ENCODE peak calls at places on chromosomes 1 and 21, in six cellular contexts. N, O, C, B, Q and J are unnamed samples.

GRCh38 chr21:27571706-27572105 is 604.8 kb upstream of the ADAMTS5 start:
- DNase-seq in B (peak; percentile 67), N (peak; percentile 24), O (no peak), Q (no peak), C (no peak), J (peak; percentile 95)

GRCh38 chr1:3618576-3618903 is 6.3 kb upstream of the TPRG1L start:
- DNase-seq in N (no peak), C (no peak), Q (no peak), O (no peak), B (no peak), J (no peak)

GRCh38 chr1:54845772-54846171 is 41.2 kb downstream of the DHCR24 start:
- DNase-seq in C (no peak), Q (no peak), B (no peak), O (no peak), N (no peak), J (no peak)

GRCh38 chr1:43008425-43009108 is 49.9 kb upstream of the SLC2A1 start:
- DNase-seq in O (no peak), N (no peak), C (no peak), B (no peak), Q (peak; percentile 97), J (no peak)

GRCh38 chr1:196128835-196129234 is 479.4 kb downstream of the KCNT2 start:
- DNase-seq in Q (no peak), B (no peak), N (no peak), O (no peak), C (no peak), J (no peak)

GRCh38 chr1:170131984-170132383 is 13.8 kb upstream of the NTMT2 start:
- DNase-seq in Q (no peak), O (no peak), N (no peak), C (no peak), B (no peak), J (no peak)

GRCh38 chr1:96524100-96524499 is 197.5 kb upstream of the PTBP2 start:
- DNase-seq in B (no peak), N (peak; percentile 14), C (no peak), O (no peak), Q (no peak), J (no peak)

GRCh38 chr1:12426030-12426429 is 192.0 kb downstream of the DHRS3 start:
- DNase-seq in O (peak; percentile 70), C (no peak), N (no peak), Q (no peak), B (no peak), J (peak; percentile 40)

GRCh38 chr1:183871142-183871541 is 66.2 kb downstream of the RGL1 start:
- DNase-seq in O (peak; percentile 75), B (peak; percentile 60), Q (peak; percentile 20), N (peak; percentile 84), C (peak; percentile 51), J (peak; percentile 60)

GRCh38 chr1:31932491-31933316 is 5.5 kb downstream of the PTP4A2 start:
- DNase-seq in B (no peak), C (no peak), O (no peak), Q (peak; percentile 12), N (no peak), J (no peak)
- H3K4me3 ChIP-seq in B (no peak overlapping the region), C (no peak overlapping the region), O (no peak overlapping the region), Q (no peak overlapping the region), N (no peak overlapping the region), J (no peak overlapping the region)

GRCh38 chr21:35932232-35932911 is 128.0 kb downstream of the SETD4 start:
- DNase-seq in N (peak; percentile 91), Q (no peak), O (peak; percentile 92), C (peak; percentile 59), B (peak; percentile 97), J (peak; percentile 81)

GRCh38 chr21:35933466-35933865 is 126.9 kb downstream of the SETD4 start:
- DNase-seq in B (peak; percentile 96), C (peak; percentile 32), N (peak; percentile 83), O (peak; percentile 89), Q (peak; percentile 17), J (peak; percentile 95)
- TF ChIP-seq CTCF in B (peak; percentile 45), C (peak; percentile 49), N (peak; percentile 43), O (peak; percentile 45), Q (peak; percentile 41), J (peak; percentile 62)

GRCh38 chr1:39163469-39163868 is 41.0 kb upstream of the MACF1 start:
- DNase-seq in N (no peak), Q (no peak), O (no peak), C (no peak), B (no peak), J (no peak)

GRCh38 chr1:39160703-39161102 is 43.8 kb upstream of the MACF1 start:
- DNase-seq in Q (no peak), N (peak; percentile 49), B (no peak), O (peak; percentile 37), C (no peak), J (peak; percentile 29)

GRCh38 chr1:39158330-39159086 is 46.0 kb upstream of the MACF1 start:
- DNase-seq in B (no peak), C (peak; percentile 69), Q (peak; percentile 79), N (peak; percentile 62), O (no peak), J (no peak)

GRCh38 chr1:39157304-39157703 is 47.2 kb upstream of the MACF1 start:
- DNase-seq in C (no peak), O (no peak), N (no peak), B (no peak), Q (no peak), J (no peak)

GRCh38 chr1:39159224-39160036 is 45.1 kb upstream of the MACF1 start:
- DNase-seq in C (peak; percentile 49), Q (peak; percentile 51), B (no peak), N (peak; percentile 46), O (peak; percentile 77), J (peak; percentile 79)
- H3K4me3 ChIP-seq in C (peak overlapping the region; percentile 4), Q (peak overlapping the region; percentile 47), B (no peak overlapping the region), N (no peak overlapping the region), O (no peak overlapping the region), J (no peak overlapping the region)

DNA sequence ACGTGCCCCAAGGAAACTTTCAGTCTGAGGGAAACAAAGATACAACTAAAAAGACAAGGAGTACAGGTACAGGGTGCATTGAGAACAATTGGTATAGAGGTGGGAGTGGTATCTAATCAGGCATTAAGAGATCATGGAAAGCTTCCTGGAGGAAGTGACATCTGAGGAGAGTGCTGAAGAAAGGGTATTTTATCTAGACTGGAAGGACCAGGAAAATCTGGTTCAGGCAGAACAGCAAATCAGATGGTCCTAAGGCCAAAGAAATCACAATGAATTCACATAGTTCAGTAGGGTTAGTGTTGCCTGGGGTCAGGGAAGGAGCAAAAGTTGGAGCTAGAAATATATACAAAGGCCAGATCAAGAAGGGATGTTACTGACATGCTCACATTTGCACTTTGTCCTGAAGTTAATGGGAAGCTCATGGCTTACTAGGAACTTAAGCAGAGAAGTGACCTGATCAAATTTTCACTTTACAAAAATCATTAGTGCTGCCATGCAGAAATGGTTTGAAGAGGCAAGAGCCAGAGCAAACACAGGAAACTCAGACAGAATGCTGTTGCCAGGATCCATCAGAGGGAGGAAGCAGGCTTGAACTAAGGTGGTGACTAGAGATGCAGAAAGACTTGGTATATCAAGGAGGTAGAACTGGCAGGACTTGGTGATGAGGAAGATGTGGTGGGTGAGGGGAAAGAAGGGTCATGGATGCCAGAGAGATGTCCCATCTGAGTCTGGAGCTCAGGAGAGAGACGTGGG is 14.5 kb upstream of the CTTNBP2NL start:
- DNase-seq in Q (no peak), O (no peak), B (no peak), N (no peak), C (no peak), J (no peak)
- TF ChIP-seq CTCF in Q (no peak), O (no peak), B (no peak), N (no peak), C (no peak), J (no peak)

GRCh38 chr1:25544243-25544764 is 898 bp downstream of the LDLRAP1 start:
- DNase-seq in B (no peak), O (no peak), Q (no peak), C (no peak), N (no peak), J (no peak)

GRCh38 chr1:25543425-25544242 is at the start of gene LDLRAP1:
- DNase-seq in Q (peak; percentile 90), O (peak; percentile 68), C (peak; percentile 22), N (peak; percentile 83), B (peak; percentile 73), J (peak; percentile 69)

GRCh38 chr1:25541889-25542658 is 1.3 kb upstream of the LDLRAP1 start:
- DNase-seq in B (no peak), O (no peak), C (no peak), Q (no peak), N (no peak), J (no peak)

GRCh38 chr1:25541425-25541824 is 2.0 kb upstream of the LDLRAP1 start:
- DNase-seq in B (no peak), Q (no peak), O (no peak), C (no peak), N (no peak), J (no peak)

DNA sequence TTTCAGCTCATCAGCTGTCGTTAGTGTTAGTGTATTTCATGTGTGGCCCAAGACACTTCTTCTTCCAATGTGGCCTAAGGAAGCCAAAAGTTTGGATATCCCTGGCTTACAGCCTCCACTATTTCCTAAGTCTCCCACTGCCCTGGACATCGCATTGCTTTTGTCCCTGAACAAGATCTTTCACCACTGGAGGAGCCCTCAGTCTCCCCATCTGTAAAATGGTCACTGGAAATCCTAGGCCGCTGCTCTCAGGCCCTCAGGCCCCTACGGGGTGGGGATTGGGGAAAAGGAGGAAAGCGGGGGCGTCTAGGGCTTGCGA is 341 bp upstream of the LDLRAP1 start:
- DNase-seq in B (no peak), Q (no peak), O (no peak), C (no peak), N (no peak), J (no peak)
- H3K4me3 ChIP-seq in B (peak overlapping the region; percentile 22), Q (peak overlapping the region; percentile 89), O (peak overlapping the region; percentile 47), C (peak overlapping the region; percentile 73), N (peak overlapping the region; percentile 17), J (peak overlapping the region; percentile 39)

GRCh38 chr1:152745289-152745704 is 12.5 kb upstream of the KPRP start:
- DNase-seq in O (peak; percentile 17), Q (no peak), C (no peak), B (no peak), N (no peak), J (peak; percentile 17)
- TF ChIP-seq CTCF in O (no peak), Q (no peak), C (no peak), B (no peak), N (no peak), J (no peak)

GRCh38 chr1:88774151-88774556 is 90.1 kb downstream of the PKN2 start:
- DNase-seq in B (no peak), N (no peak), Q (no peak), O (no peak), C (no peak), J (no peak)
- H3K4me3 ChIP-seq in B (no peak overlapping the region), N (no peak overlapping the region), Q (no peak overlapping the region), O (no peak overlapping the region), C (no peak overlapping the region), J (no peak overlapping the region)

GRCh38 chr1:242828199-242828598 is 303.7 kb upstream of the PLD5 start:
- DNase-seq in C (no peak), N (no peak), Q (peak; percentile 16), B (no peak), O (no peak), J (no peak)
- TF ChIP-seq CTCF in C (no peak), N (no peak), Q (peak; percentile 29), B (no peak), O (no peak), J (no peak)